ENCODE peak calls at places on chromosomes 2 and 18, in eight cellular contexts. M is astrocyte of the spinal cord; H is fibroblast of mammary gland; O is Peyer's patch; R is H4; E is myocyte; I is RKO; N is activated T-cell treated with anti-CD3 and anti-CD28 coated beads, Interleukin-2, amount 50 U/mL, for 72 hours. L is an unnamed sample.

GRCh38 chr2:201342923-201343322 is 14.2 kb downstream of the FLACC1 start:
- DNase-seq in M (no peak), H (no peak), O (no peak), R (no peak), E (no peak), I (no peak), N (no peak), L (no peak)

GRCh38 chr2:240240781-240241180 is 100.3 kb upstream of the OTOS start:
- DNase-seq in M (no peak), H (no peak), O (no peak), R (no peak), E (no peak), I (no peak), N (no peak), L (no peak)

GRCh38 chr2:161238559-161239415 is 69.4 kb upstream of the PSMD14 start:
- DNase-seq in M (peak), H (peak), O (peak), R (no peak), E (peak), I (no peak), N (peak), L (peak)

GRCh38 chr18:27970321-27970720 is 206.6 kb downstream of the CDH2 start:
- DNase-seq in M (no peak), H (no peak), O (no peak), R (no peak), E (no peak), I (no peak), N (no peak), L (no peak)

GRCh38 chr18:9237982-9238381 is 96.6 kb upstream of the TWSG1 start:
- DNase-seq in M (no peak), H (no peak), O (no peak), R (no peak), E (no peak), I (no peak), N (no peak), L (no peak)

GRCh38 chr2:71157124-71157802 is 26.8 kb downstream of the MPHOSPH10 start:
- DNase-seq in M (peak), H (peak), O (peak), R (no peak), E (peak), I (no peak), N (peak), L (peak)

GRCh38 chr2:112700004-112700667 is 20.7 kb upstream of the NT5DC4 start:
- DNase-seq in M (no peak), H (no peak), O (no peak), R (no peak), E (no peak), I (no peak), N (no peak), L (no peak)

GRCh38 chr2:8316356-8316755 is 365.5 kb upstream of the ID2 start:
- DNase-seq in M (no peak), H (no peak), O (no peak), R (no peak), E (no peak), I (no peak), N (no peak), L (no peak)

GRCh38 chr18:41731887-41732286 is 223.1 kb upstream of the PIK3C3 start:
- DNase-seq in M (no peak), H (no peak), O (no peak), R (no peak), E (no peak), I (no peak), N (no peak), L (no peak)

GRCh38 chr2:132797551-132797950 is 127.5 kb upstream of the LYPD1 start:
- DNase-seq in M (peak), H (no peak), O (no peak), R (no peak), E (peak), I (peak), N (no peak), L (no peak)

GRCh38 chr2:235498556-235499305 is 4.9 kb downstream of the AGAP1 start:
- DNase-seq in M (peak), H (peak), O (no peak), R (no peak), E (peak), I (no peak), N (no peak), L (no peak)

GRCh38 chr18:38718365-38718901 is 1152.8 kb upstream of the CELF4 start:
- DNase-seq in M (no peak), H (no peak), O (peak), R (no peak), E (no peak), I (no peak), N (no peak), L (no peak)

GRCh38 chr2:11026286-11026921 is 114.7 kb downstream of the KCNF1 start:
- DNase-seq in M (no peak), H (no peak), O (no peak), R (no peak), E (no peak), I (no peak), N (no peak), L (no peak)

GRCh38 chr2:177161741-177162440 is 50.7 kb upstream of the HNRNPA3 start:
- DNase-seq in M (peak), H (peak), O (no peak), R (peak), E (peak), I (peak), N (no peak), L (no peak)

GRCh38 chr2:172050506-172051125 is 34.7 kb upstream of the DLX1 start:
- DNase-seq in M (no peak), H (no peak), O (no peak), R (no peak), E (no peak), I (no peak), N (no peak), L (no peak)

GRCh38 chr2:211045025-211045424 is 488.6 kb downstream of the CPS1 start:
- DNase-seq in M (no peak), H (no peak), O (no peak), R (no peak), E (no peak), I (no peak), N (no peak), L (no peak)

GRCh38 chr2:20745924-20746555 is 76.9 kb downstream of the LDAH start:
- DNase-seq in M (no peak), H (no peak), O (no peak), R (no peak), E (no peak), I (no peak), N (no peak), L (no peak)

GRCh38 chr18:75169411-75169810 is 39.5 kb downstream of the PTGR3 start:
- DNase-seq in M (no peak), H (no peak), O (no peak), R (no peak), E (no peak), I (no peak), N (no peak), L (no peak)

GRCh38 chr2:207015901-207016300 is 76.6 kb downstream of the CPO start:
- DNase-seq in M (no peak), H (no peak), O (no peak), R (no peak), E (no peak), I (no peak), N (no peak), L (no peak)

GRCh38 chr18:61679836-61680235 is 213.0 kb downstream of the RNF152 start:
- DNase-seq in M (peak), H (no peak), O (no peak), R (no peak), E (no peak), I (no peak), N (no peak), L (no peak)

GRCh38 chr2:193154076-193154475 is 959.3 kb upstream of the TMEFF2 start:
- DNase-seq in M (no peak), H (no peak), O (no peak), R (no peak), E (no peak), I (no peak), N (no peak), L (no peak)

GRCh38 chr18:2827076-2827475 is 19.7 kb upstream of the EMILIN2 start:
- DNase-seq in M (no peak), H (peak), O (no peak), R (no peak), E (no peak), I (no peak), N (no peak), L (no peak)

GRCh38 chr2:113234721-113235346 is 43.9 kb downstream of the PAX8 start:
- DNase-seq in M (no peak), H (peak), O (no peak), R (no peak), E (no peak), I (peak), N (no peak), L (no peak)

GRCh38 chr18:38525039-38525438 is 959.4 kb upstream of the CELF4 start:
- DNase-seq in M (no peak), H (no peak), O (no peak), R (no peak), E (no peak), I (no peak), N (no peak), L (no peak)

GRCh38 chr2:18117592-18117991 is 239.1 kb downstream of the KCNS3 start:
- DNase-seq in M (peak), H (peak), O (no peak), R (peak), E (peak), I (peak), N (peak), L (peak)

GRCh38 chr2:20449501-20450200 is 2.8 kb downstream of the RHOB start:
- DNase-seq in M (peak), H (peak), O (no peak), R (no peak), E (no peak), I (no peak), N (no peak), L (no peak)

GRCh38 chr2:3759331-3759730 is 56.0 kb downstream of the DCDC2C start:
- DNase-seq in M (peak), H (peak), O (no peak), R (no peak), E (no peak), I (no peak), N (no peak), L (no peak)

GRCh38 chr18:76610933-76611749 is 116.1 kb upstream of the ZNF516 start:
- DNase-seq in M (peak), H (peak), O (no peak), R (no peak), E (no peak), I (no peak), N (no peak), L (no peak)

GRCh38 chr2:85371045-85371444 is 16.5 kb downstream of the ELMOD3 start:
- DNase-seq in M (no peak), H (no peak), O (no peak), R (no peak), E (peak), I (no peak), N (no peak), L (no peak)

GRCh38 chr18:48962857-48963554 is 12.2 kb upstream of the SMAD7 start:
- DNase-seq in M (no peak), H (peak), O (no peak), R (no peak), E (no peak), I (no peak), N (no peak), L (no peak)

GRCh38 chr2:226906439-226906796 is 70.6 kb downstream of the RHBDD1 start:
- DNase-seq in M (no peak), H (no peak), O (no peak), R (no peak), E (no peak), I (no peak), N (no peak), L (no peak)

GRCh38 chr2:10668402-10669012 is 21.3 kb downstream of the NOL10 start:
- DNase-seq in M (peak), H (peak), O (no peak), R (peak), E (peak), I (peak), N (peak), L (no peak)

GRCh38 chr2:46254474-46254873 is 42.7 kb upstream of the EPAS1 start:
- DNase-seq in M (no peak), H (no peak), O (no peak), R (no peak), E (no peak), I (no peak), N (no peak), L (no peak)

GRCh38 chr2:135935914-135936313 is 49.5 kb downstream of the DARS1 start:
- DNase-seq in M (no peak), H (no peak), O (no peak), R (no peak), E (no peak), I (no peak), N (no peak), L (no peak)

GRCh38 chr2:36356199-36356989 is 816 bp downstream of the CRIM1 start:
- DNase-seq in M (no peak), H (peak), O (peak), R (no peak), E (peak), I (peak), N (peak), L (peak)

GRCh38 chr2:236998250-236998649 is 87.4 kb upstream of the COPS8 start:
- DNase-seq in M (peak), H (peak), O (no peak), R (peak), E (no peak), I (no peak), N (no peak), L (no peak)

GRCh38 chr18:48566588-48566987 is 27.8 kb downstream of the CTIF start:
- DNase-seq in M (no peak), H (no peak), O (no peak), R (no peak), E (no peak), I (peak), N (no peak), L (no peak)

GRCh38 chr18:10851824-10852225 is 297.5 kb downstream of the PIEZO2 start:
- DNase-seq in M (peak), H (peak), O (no peak), R (peak), E (peak), I (peak), N (no peak), L (no peak)

GRCh38 chr2:12090072-12090471 is 343.6 kb downstream of the LPIN1 start:
- DNase-seq in M (no peak), H (no peak), O (no peak), R (no peak), E (no peak), I (no peak), N (no peak), L (no peak)

GRCh38 chr2:176976766-176977165 is 235.8 kb upstream of the HNRNPA3 start:
- DNase-seq in M (no peak), H (no peak), O (no peak), R (no peak), E (no peak), I (no peak), N (no peak), L (no peak)